ENCODE peak calls at places on chromosome 11, in four cellular contexts. B is pancreas, J is GDM1, K is aorta. N is an unnamed sample.

GRCh38 chr11:111633756-111634362 is 31.6 kb downstream of the SIK2 start:
- DNase-seq in B (no peak), J (no peak), K (no peak), N (no peak)

GRCh38 chr11:55669376-55669775 is 7.4 kb downstream of the OR4C6 start:
- DNase-seq in B (no peak), J (no peak), K (no peak), N (no peak)

GRCh38 chr11:111944651-111945051 is 7.5 kb downstream of the DIXDC1 start:
- DNase-seq in B (no peak), J (no peak), K (no peak), N (no peak)

GRCh38 chr11:124793466-124794278 is 6.5 kb downstream of the MSANTD2 start:
- DNase-seq in B (no peak), J (peak; percentile 5), K (no peak), N (no peak)

GRCh38 chr11:92376146-92376599 is 151.6 kb downstream of the FAT3 start:
- DNase-seq in B (no peak), J (no peak), K (no peak), N (no peak)

GRCh38 chr11:62005231-62005661 is 37.8 kb upstream of the FTH1 start:
- DNase-seq in B (no peak), J (no peak), K (no peak), N (no peak)

GRCh38 chr11:45622283-45622682 is 43.1 kb downstream of the CHST1 start:
- DNase-seq in B (no peak), J (no peak), K (no peak), N (no peak)

GRCh38 chr11:12457030-12457600 is 79.7 kb downstream of the PARVA start:
- DNase-seq in B (no peak), J (no peak), K (no peak), N (no peak)

GRCh38 chr11:26753738-26754504 is 32.1 kb upstream of the SLC5A12 start:
- DNase-seq in B (no peak), J (no peak), K (peak; percentile 44), N (no peak)

GRCh38 chr11:65381721-65382035 is 768 bp downstream of the SLC25A45 start:
- DNase-seq in B (no peak), J (peak; percentile 58), K (no peak), N (peak; percentile 68)

GRCh38 chr11:4496555-4497248 is 14.3 kb downstream of the OR52K1 start:
- DNase-seq in B (no peak), J (no peak), K (no peak), N (no peak)

GRCh38 chr11:121696947-121697346 is 244.2 kb upstream of the SORL1-AS1 start:
- DNase-seq in B (no peak), J (no peak), K (no peak), N (no peak)

GRCh38 chr11:107707128-107707760 is 4.6 kb downstream of the SLN start:
- DNase-seq in B (no peak), J (no peak), K (no peak), N (no peak)

GRCh38 chr11:17686185-17686980 is 33.0 kb upstream of the MYOD1 start:
- DNase-seq in B (no peak), J (no peak), K (no peak), N (no peak)

GRCh38 chr11:8092587-8093424 is 11.8 kb downstream of the TUB start:
- DNase-seq in B (no peak), J (no peak), K (peak; percentile 78), N (peak; percentile 67)

GRCh38 chr11:122486793-122487495 is 168.6 kb upstream of the UBASH3B start:
- DNase-seq in B (no peak), J (no peak), K (no peak), N (no peak)

GRCh38 chr11:73173755-73174494 is 31.8 kb upstream of the FCHSD2 start:
- DNase-seq in B (peak; percentile 52), J (no peak), K (peak; percentile 88), N (no peak)

GRCh38 chr11:34926101-34926830 is 9.8 kb downstream of the PDHX start:
- DNase-seq in B (no peak), J (peak; percentile 18), K (no peak), N (no peak)

GRCh38 chr11:82229346-82229745 is 504.3 kb downstream of the FAM181B start:
- DNase-seq in B (no peak), J (no peak), K (no peak), N (no peak)

GRCh38 chr11:7571640-7572000 is 57.8 kb downstream of the PPFIBP2 start:
- DNase-seq in B (peak; percentile 82), J (no peak), K (peak; percentile 64), N (peak; percentile 59)

GRCh38 chr11:117333921-117334320 is 6.3 kb downstream of the CEP164 start:
- DNase-seq in B (no peak), J (no peak), K (no peak), N (no peak)

GRCh38 chr11:35216962-35217667 is 78.1 kb downstream of the CD44 start:
- DNase-seq in B (no peak), J (no peak), K (no peak), N (no peak)

GRCh38 chr11:122207921-122208764 is 92.1 kb upstream of the BLID start:
- DNase-seq in B (no peak), J (no peak), K (no peak), N (no peak)

GRCh38 chr11:104487035-104487775 is 323.3 kb upstream of the PDGFD start:
- DNase-seq in B (no peak), J (no peak), K (no peak), N (no peak)

GRCh38 chr11:115226556-115226955 is 277.7 kb downstream of the CADM1 start:
- DNase-seq in B (no peak), J (no peak), K (no peak), N (peak; percentile 49)

GRCh38 chr11:35615911-35616900 is 2.1 kb upstream of the FJX1 start:
- DNase-seq in B (no peak), J (peak; percentile 20), K (no peak), N (no peak)

GRCh38 chr11:82676483-82677094 is 57.1 kb downstream of the FAM181B start:
- DNase-seq in B (no peak), J (no peak), K (no peak), N (no peak)

GRCh38 chr11:95379460-95379859 is 148.5 kb upstream of the SESN3 start:
- DNase-seq in B (no peak), J (no peak), K (no peak), N (no peak)

N was measured in lower lobe of right lung.